ENCODE peak calls at places on chromosomes 2 and 18, in four cellular contexts. T is neural progenitor cell, J is GM23338, B is astrocyte. P is an unnamed sample. For H3K36me3, the result is how much of the 10 kb centered on the place peaks cover.

GRCh38 chr2:139790807-139791206 is 1010.6 kb upstream of the NXPH2 start:
- DNase-seq in T (no peak), J (peak), B (peak), P (no peak)

GRCh38 chr2:211035548-211036185 is 479.3 kb downstream of the CPS1 start:
- DNase-seq in T (peak), J (peak), B (peak), P (no peak)

GRCh38 chr2:127917916-127918315 is 32.2 kb upstream of the AMMECR1L start:
- DNase-seq in T (no peak), J (no peak), B (peak), P (no peak)

GRCh38 chr18:56973487-56973886 is 173.4 kb upstream of the BOD1L2 start:
- DNase-seq in T (no peak), J (no peak), B (no peak), P (no peak)

GRCh38 chr2:85273732-85274731 is 53.8 kb downstream of the TGOLN2 start:
- DNase-seq in T (no peak), J (no peak), B (peak), P (peak)

GRCh38 chr2:119283873-119284331 is 60.3 kb downstream of the STEAP3 start:
- DNase-seq in T (no peak), J (no peak), B (peak), P (peak)

GRCh38 chr2:57943271-57943670 is 103.3 kb upstream of the VRK2 start:
- DNase-seq in T (no peak), J (peak), B (peak), P (no peak)

GRCh38 chr2:100791294-100791935 is 28.5 kb upstream of the NPAS2 start:
- DNase-seq in T (no peak), J (no peak), B (no peak), P (no peak)

GRCh38 chr18:62486290-62486964 is 36.4 kb upstream of the ZCCHC2 start:
- DNase-seq in T (no peak), J (no peak), B (peak), P (peak)

GRCh38 chr2:7900593-7900992 is 781.3 kb upstream of the ID2 start:
- DNase-seq in T (no peak), J (no peak), B (no peak), P (no peak)

GRCh38 chr2:149483004-149483605 is 104.5 kb downstream of the MMADHC start:
- DNase-seq in T (no peak), J (no peak), B (peak), P (no peak)

GRCh38 chr2:157596992-157597681 is 31.5 kb downstream of the ACVR1C start:
- DNase-seq in T (peak), J (peak), B (peak), P (no peak)

GRCh38 chr2:23198316-23199114 is 186.5 kb upstream of the KLHL29 start:
- DNase-seq in T (no peak), J (no peak), B (no peak), P (no peak)

GRCh38 chr2:120461092-120461491 is 115.2 kb downstream of the INHBB start:
- DNase-seq in T (no peak), J (no peak), B (no peak), P (no peak)

GRCh38 chr18:21820035-21820810 is 79.6 kb downstream of the MIB1 start:
- DNase-seq in T (no peak), J (peak), B (peak), P (no peak)

GRCh38 chr2:111118455-111119003 is 2.2 kb upstream of the BCL2L11 start:
- DNase-seq in T (peak), J (peak), B (no peak), P (no peak)

GRCh38 chr18:8381801-8382459 is 227.3 kb upstream of the RAB12 start:
- DNase-seq in T (peak), J (no peak), B (peak), P (no peak)

GRCh38 chr2:18169121-18169786 is 290.8 kb downstream of the KCNS3 start:
- DNase-seq in T (no peak), J (peak), B (no peak), P (no peak)

GRCh38 chr2:88127638-88127887 is 299 bp downstream of the FABP1 start:
- DNase-seq in T (no peak), J (no peak), B (no peak), P (no peak)

GRCh38 chr18:55869965-55870585 is 282.1 kb upstream of the TCF4 start:
- DNase-seq in T (no peak), J (no peak), B (peak), P (no peak)

GRCh38 chr2:176997074-176997791 is 215.4 kb upstream of the HNRNPA3 start:
- DNase-seq in T (no peak), J (no peak), B (peak), P (peak)

GRCh38 chr2:113891265-113891959 is 1.5 kb downstream of the ACTR3 start:
- DNase-seq in T (no peak), J (no peak), B (no peak), P (no peak)

GRCh38 chr2:14189929-14190328 is 442.6 kb upstream of the LRATD1 start:
- DNase-seq in T (no peak), J (no peak), B (peak), P (peak)

GRCh38 chr2:233650981-233651380 is 14.7 kb downstream of the UGT1A10 start:
- DNase-seq in T (no peak), J (no peak), B (no peak), P (no peak)

GRCh38 chr2:30184035-30184434 is 37.2 kb downstream of the YPEL5 start:
- DNase-seq in T (no peak), J (no peak), B (no peak), P (no peak)

GRCh38 chr2:5145801-5146200 is 546.4 kb upstream of the SOX11 start:
- DNase-seq in T (no peak), J (no peak), B (no peak), P (no peak)

GRCh38 chr18:63881851-63882250 is 5.7 kb upstream of the SERPINB2 start:
- DNase-seq in T (no peak), J (no peak), B (peak), P (no peak)

GRCh38 chr2:189492451-189492850 is 51.2 kb downstream of the WDR75 start:
- DNase-seq in T (no peak), J (no peak), B (peak), P (no peak)

DNA sequence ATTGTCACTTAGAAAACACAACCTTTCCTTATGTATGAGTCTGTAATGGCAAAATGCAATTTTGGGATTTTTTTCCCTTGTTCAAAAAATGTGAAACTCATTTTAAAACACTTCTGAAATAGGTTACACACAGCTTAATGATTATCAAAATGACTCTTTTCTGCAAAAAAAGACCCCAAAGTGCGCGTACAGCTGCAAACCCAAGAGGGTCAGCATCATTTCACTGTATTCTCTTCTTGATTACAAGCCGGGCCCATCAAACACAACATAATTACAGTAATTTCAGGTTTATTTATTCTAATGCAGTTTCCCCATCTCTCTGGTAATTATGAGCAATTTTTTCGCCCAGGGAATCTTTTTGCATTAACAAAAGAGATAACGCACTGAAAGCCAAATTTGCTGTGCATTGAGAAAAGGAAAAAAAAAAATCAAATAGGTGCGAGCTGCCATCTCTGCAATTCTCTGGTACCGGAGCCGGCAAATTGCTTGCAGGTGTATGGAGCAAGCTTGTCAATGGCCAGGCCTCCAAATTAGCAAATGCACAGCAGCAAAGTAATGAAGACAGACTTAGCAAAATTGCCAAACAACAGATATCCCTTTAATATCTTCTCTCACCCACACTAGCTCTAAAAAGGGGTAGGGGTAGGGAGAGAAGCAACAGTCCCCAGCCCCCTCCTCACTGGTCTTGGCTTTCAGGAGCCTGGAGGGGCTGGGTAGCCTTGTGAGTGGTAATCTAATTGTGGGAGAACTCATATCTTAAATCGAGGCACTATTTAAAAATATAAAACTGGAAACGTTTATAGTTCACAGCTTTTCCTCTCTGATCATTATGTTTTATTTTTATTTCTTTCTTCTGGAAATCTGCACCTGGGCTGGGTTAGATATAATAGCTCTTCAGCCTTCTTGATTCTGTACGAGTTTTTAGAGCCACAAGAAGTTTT is 6.6 kb downstream of the DLX1 start:
- DNase-seq in T (peak), J (peak), B (no peak), P (no peak)
- TF ChIP-seq EZH2 in T (no peak), J (peak), B (peak), P (no peak)

DNA sequence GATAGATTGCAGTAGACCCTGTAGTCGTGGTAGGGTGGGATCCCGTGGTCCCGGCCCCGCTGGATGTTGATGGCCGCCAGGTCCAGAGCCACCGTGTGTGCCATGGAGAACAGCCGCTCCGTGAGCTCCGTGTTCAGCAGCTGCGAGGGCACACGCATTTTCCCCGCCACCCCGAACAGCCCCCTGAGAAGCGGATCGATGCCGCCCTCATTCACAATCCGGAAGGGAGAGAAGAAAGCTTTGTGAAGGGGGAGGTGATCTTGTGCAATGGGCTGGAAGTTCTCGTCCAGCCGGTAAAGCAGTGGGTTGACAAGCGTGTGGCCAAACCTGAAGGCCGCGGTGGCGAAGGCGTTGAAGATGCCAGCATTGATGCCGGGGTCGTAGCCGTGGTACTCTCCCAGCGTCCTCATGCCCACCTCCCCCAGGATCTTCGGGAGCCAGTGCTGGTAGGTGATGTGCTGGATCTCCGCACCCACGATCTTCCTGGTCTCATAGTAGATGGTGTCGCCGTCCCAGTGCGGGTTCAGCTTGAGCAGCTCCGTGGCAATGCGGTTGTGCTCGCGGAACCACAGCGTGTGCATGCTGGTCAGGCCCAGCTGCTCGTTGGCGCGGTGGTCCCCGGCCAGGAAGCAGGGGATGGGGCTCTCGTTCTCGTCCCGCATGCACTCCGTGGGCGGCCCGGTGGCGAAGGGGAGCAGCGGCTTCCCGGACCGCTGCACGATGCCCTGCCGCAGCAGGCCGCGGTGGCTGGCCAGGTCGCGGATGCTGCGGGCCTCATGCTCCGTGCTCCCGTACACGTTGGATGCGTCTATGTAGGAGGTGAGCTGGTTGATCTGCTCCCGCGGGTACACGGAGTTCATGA is 95.8 kb downstream of the PXDN start:
- DNase-seq in T (no peak), J (no peak), B (no peak), P (no peak)
- H3K36me3 ChIP-seq in T (under half), J (under half), B (under half), P (under half)

DNA sequence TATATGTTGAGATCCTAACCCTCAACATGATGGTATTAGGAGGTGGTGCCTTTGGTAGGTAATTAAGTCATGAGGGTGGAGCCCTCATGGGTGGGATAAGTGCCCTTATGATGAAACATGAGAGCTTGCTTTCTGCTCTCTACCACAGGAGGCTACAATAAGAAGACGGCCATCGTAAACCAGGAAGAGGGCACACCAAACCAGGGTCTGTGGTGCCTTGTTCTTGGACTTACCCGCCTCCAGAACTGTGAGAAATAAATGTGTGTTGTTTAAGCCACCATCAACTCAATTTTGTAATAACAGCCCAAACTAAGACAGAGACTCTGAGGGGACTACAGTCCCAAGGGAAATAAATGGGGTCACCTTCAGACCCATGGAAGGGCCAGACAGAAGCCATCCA is 52.3 kb downstream of the IRS1 start:
- DNase-seq in T (no peak), J (no peak), B (no peak), P (no peak)
- H2AFZ ChIP-seq in T (no peak), J (no peak), B (no peak), P (no peak)

GRCh38 chr2:158967731-158968395 is 577 bp upstream of the TANC1 start:
- DNase-seq in T (peak), J (peak), B (peak), P (no peak)
- TF ChIP-seq EZH2 in T (no peak), J (peak), B (no peak), P (no peak)

DNA sequence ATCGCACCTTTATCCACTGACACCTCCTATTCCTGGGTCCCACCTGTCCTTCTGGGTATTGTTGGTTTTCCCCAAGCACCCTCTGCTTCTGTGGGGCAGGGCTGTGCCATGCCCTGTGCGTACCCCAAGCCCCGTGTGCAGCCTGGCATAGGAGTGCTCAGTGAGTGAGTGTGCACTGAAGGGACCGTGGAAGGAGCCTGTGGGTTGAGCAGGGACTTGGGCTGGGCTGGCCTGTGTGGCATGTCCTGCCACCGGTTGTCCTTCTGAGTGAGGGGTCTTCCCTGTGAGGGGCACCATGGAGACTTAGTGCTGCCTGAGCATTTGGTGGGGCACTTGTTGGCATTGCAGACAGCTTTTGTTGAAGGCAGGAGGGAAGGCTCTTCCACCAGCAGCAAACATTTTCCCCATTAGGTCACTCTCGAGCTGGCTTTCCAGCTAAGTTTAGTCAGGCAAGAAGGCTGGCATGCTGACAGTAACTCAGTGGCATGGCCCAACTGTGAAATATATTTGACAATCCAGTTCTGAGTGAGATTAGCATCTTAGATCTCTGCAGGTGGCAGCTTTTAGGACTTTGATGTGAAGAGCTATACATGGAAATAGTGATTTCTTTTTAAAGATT is 64.7 kb downstream of the LPIN1 start:
- DNase-seq in T (no peak), J (no peak), B (no peak), P (no peak)
- H3K36me3 ChIP-seq in T (under half), J (under half), B (under half), P (under half)

GRCh38 chr2:137118140-137118539 is 352.8 kb downstream of the THSD7B start:
- DNase-seq in T (no peak), J (no peak), B (peak), P (no peak)

GRCh38 chr2:137117385-137117784 is 352.0 kb downstream of the THSD7B start:
- DNase-seq in T (no peak), J (no peak), B (peak), P (no peak)

GRCh38 chr2:137123241-137123640 is 357.9 kb downstream of the THSD7B start:
- DNase-seq in T (no peak), J (no peak), B (peak), P (no peak)
- H2AFZ ChIP-seq in T (peak), J (no peak), B (no peak), P (no peak)

GRCh38 chr2:26846334-26846863 is 1.5 kb upstream of the DPYSL5 start:
- DNase-seq in T (peak), J (peak), B (peak), P (no peak)
- TF ChIP-seq EZH2 in T (no peak), J (no peak), B (peak), P (peak)

GRCh38 chr2:15601681-15602080 is 10.0 kb downstream of the DDX1 start:
- DNase-seq in T (no peak), J (no peak), B (no peak), P (no peak)
- H3K36me3 ChIP-seq in T (under half), J (half or more), B (half or more), P (under half)

DNA sequence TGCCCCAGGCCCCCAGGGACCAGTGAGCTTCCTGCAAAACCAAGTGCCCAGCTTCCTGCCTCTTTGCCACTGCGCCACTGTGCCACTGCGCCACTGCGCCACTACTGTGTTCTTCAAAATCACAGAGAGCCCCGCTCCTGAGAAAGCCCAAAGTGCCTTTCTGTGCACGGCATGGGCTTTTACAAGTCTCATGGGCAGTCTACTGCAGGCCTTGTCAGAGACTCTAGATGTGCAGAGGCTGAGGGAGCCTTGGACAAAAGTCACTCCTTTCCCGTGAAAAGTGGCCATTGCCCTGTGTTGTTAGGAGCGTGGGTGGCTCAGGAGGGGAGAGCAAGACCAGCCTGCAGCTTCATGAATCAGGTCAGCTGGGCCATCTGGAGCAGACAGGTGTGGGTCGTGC is 180.5 kb downstream of the SMAD7 start:
- DNase-seq in T (no peak), J (no peak), B (no peak), P (no peak)
- H2AFZ ChIP-seq in T (no peak), J (no peak), B (no peak), P (no peak)

GRCh38 chr2:66577331-66578041 is 142.6 kb downstream of the MEIS1 start:
- DNase-seq in T (peak), J (peak), B (no peak), P (no peak)
- TF ChIP-seq EZH2 in T (no peak), J (peak), B (no peak), P (peak)

P was measured in keratinocyte.